ENCODE peak calls at places on chromosomes 3 and 15, in seven cellular contexts. P is kidney glomerular epithelial cell; X is fibroblast of pulmonary artery; T is activated T-helper 1 cell treated with anti-CD3 and anti-CD28 coated beads, Interleukin-2, amount 50 U/mL, for 16 hours; L is endothelial cell; D is A549; B is CD8-positive, alpha-beta memory T cell. A is an unnamed sample.

GRCh38 chr15:101250931-101251829 is 668 bp downstream of the CHSY1 start:
- DNase-seq in P (peak), X (no peak), T (no peak), L (peak), D (peak), B (peak), A (no peak)

GRCh38 chr3:80543154-80543553 is 775.4 kb upstream of the ROBO1 start:
- DNase-seq in P (no peak), X (no peak), T (no peak), L (no peak), D (no peak), B (no peak), A (no peak)

GRCh38 chr15:46854559-46854958 is 862.7 kb upstream of the SEMA6D start:
- DNase-seq in P (no peak), X (no peak), T (no peak), L (no peak), D (no peak), B (no peak), A (no peak)

GRCh38 chr15:55846108-55846707 is 103.3 kb upstream of the PRTG start:
- DNase-seq in P (peak), X (peak), T (no peak), L (peak), D (peak), B (peak), A (no peak)

GRCh38 chr3:132911741-132912415 is 126.3 kb upstream of the TMEM108 start:
- DNase-seq in P (no peak), X (peak), T (no peak), L (no peak), D (no peak), B (no peak), A (no peak)

GRCh38 chr3:38560996-38561717 is 65.0 kb downstream of the EXOG start:
- DNase-seq in P (no peak), X (no peak), T (no peak), L (no peak), D (no peak), B (peak), A (no peak)

GRCh38 chr15:85164841-85165466 is 183.3 kb downstream of the PDE8A start:
- DNase-seq in P (no peak), X (no peak), T (no peak), L (no peak), D (no peak), B (no peak), A (no peak)

GRCh38 chr3:196996454-196997265 is 28.0 kb upstream of the PIGZ start:
- DNase-seq in P (no peak), X (no peak), T (no peak), L (no peak), D (no peak), B (peak), A (no peak)

GRCh38 chr15:92831459-92832229 is 68.5 kb upstream of the CHD2 start:
- DNase-seq in P (peak), X (peak), T (peak), L (peak), D (peak), B (peak), A (peak)

GRCh38 chr3:123119802-123120201 is 53.0 kb downstream of the PDIA5 start:
- DNase-seq in P (no peak), X (no peak), T (no peak), L (no peak), D (no peak), B (no peak), A (no peak)

GRCh38 chr3:50068134-50068533 is 20.6 kb upstream of the RBM5 start:
- DNase-seq in P (no peak), X (no peak), T (no peak), L (no peak), D (no peak), B (no peak), A (peak)

GRCh38 chr3:116038968-116039950 is 406.0 kb downstream of the LSAMP start:
- DNase-seq in P (no peak), X (peak), T (no peak), L (no peak), D (no peak), B (no peak), A (no peak)

GRCh38 chr3:31250116-31250813 is 282.5 kb upstream of the STT3B start:
- DNase-seq in P (peak), X (peak), T (no peak), L (no peak), D (no peak), B (no peak), A (peak)

GRCh38 chr3:144273611-144274010 is 302.0 kb downstream of the DIPK2A start:
- DNase-seq in P (peak), X (peak), T (no peak), L (no peak), D (no peak), B (no peak), A (peak)

GRCh38 chr3:155130001-155130400 is 49.9 kb downstream of the MME start:
- DNase-seq in P (no peak), X (no peak), T (no peak), L (no peak), D (no peak), B (no peak), A (no peak)

GRCh38 chr3:59006791-59007517 is 42.9 kb downstream of the CFAP20DC start:
- DNase-seq in P (peak), X (peak), T (no peak), L (no peak), D (no peak), B (no peak), A (peak)

GRCh38 chr15:64447536-64448315 is 12.7 kb upstream of the ZNF609 start:
- DNase-seq in P (no peak), X (no peak), T (no peak), L (no peak), D (no peak), B (no peak), A (no peak)

GRCh38 chr15:41465822-41466421 is 27.8 kb upstream of the ITPKA start:
- DNase-seq in P (peak), X (peak), T (no peak), L (peak), D (peak), B (no peak), A (no peak)

GRCh38 chr15:94670436-94671034 is 439.2 kb downstream of the MCTP2 start:
- DNase-seq in P (peak), X (peak), T (no peak), L (no peak), D (peak), B (no peak), A (no peak)

GRCh38 chr3:66854752-66855151 is 143.4 kb upstream of the KBTBD8 start:
- DNase-seq in P (no peak), X (no peak), T (no peak), L (no peak), D (no peak), B (no peak), A (no peak)

GRCh38 chr15:34203936-34204335 is 6.0 kb downstream of the KATNBL1 start:
- DNase-seq in P (no peak), X (no peak), T (no peak), L (no peak), D (no peak), B (no peak), A (no peak)

GRCh38 chr3:52128118-52128683 is 26.0 kb downstream of the POC1A start:
- DNase-seq in P (peak), X (peak), T (no peak), L (no peak), D (peak), B (no peak), A (peak)

GRCh38 chr3:193545304-193545703 is 9.4 kb downstream of the ATP13A4 start:
- DNase-seq in P (no peak), X (no peak), T (no peak), L (no peak), D (no peak), B (no peak), A (no peak)

GRCh38 chr3:112579697-112580096 is 17.9 kb downstream of the SLC35A5 start:
- DNase-seq in P (no peak), X (peak), T (no peak), L (no peak), D (no peak), B (no peak), A (no peak)

GRCh38 chr3:40989141-40990061 is 209.9 kb upstream of the CTNNB1 start:
- DNase-seq in P (no peak), X (peak), T (no peak), L (no peak), D (no peak), B (no peak), A (no peak)

GRCh38 chr3:189773056-189773455 is 141.9 kb downstream of the TP63 start:
- DNase-seq in P (no peak), X (peak), T (no peak), L (no peak), D (no peak), B (no peak), A (no peak)

GRCh38 chr15:69595009-69595825 is 142.6 kb downstream of the RPLP1 start:
- DNase-seq in P (peak), X (no peak), T (no peak), L (no peak), D (no peak), B (no peak), A (no peak)

GRCh38 chr3:43497905-43498365 is 123.9 kb downstream of the ANO10 start:
- DNase-seq in P (no peak), X (peak), T (no peak), L (no peak), D (no peak), B (no peak), A (no peak)

GRCh38 chr15:68252925-68253534 is 23.5 kb upstream of the CLN6 start:
- DNase-seq in P (peak), X (peak), T (no peak), L (peak), D (peak), B (peak), A (no peak)

GRCh38 chr15:28978011-28978378 is 92.2 kb downstream of the APBA2 start:
- DNase-seq in P (no peak), X (no peak), T (no peak), L (no peak), D (no peak), B (no peak), A (no peak)

A was measured in kidney epithelial cell.